ENCODE peak calls at places on chromosomes 11 and 22, in six cellular contexts. R, A, S, Q, Z and K are unnamed samples.

GRCh38 chr22:31637375-31637937 is 24.6 kb downstream of the PISD start:
- DNase-seq in R (peak; percentile 40), A (no peak), S (peak; percentile 36), Q (peak; percentile 28), Z (no peak), K (no peak)

GRCh38 chr11:3095712-3096361 is 38.6 kb upstream of the CARS1 start:
- DNase-seq in R (no peak), A (no peak), S (peak; percentile 44), Q (peak; percentile 89), Z (peak; percentile 65), K (no peak)

GRCh38 chr11:92306966-92307504 is 82.4 kb downstream of the FAT3 start:
- DNase-seq in R (no peak), A (no peak), S (no peak), Q (no peak), Z (no peak), K (no peak)

GRCh38 chr11:134237557-134237922 is 13.1 kb downstream of the VPS26B start:
- DNase-seq in R (no peak), A (no peak), S (no peak), Q (no peak), Z (no peak), K (no peak)

GRCh38 chr11:85295872-85296271 is 331.3 kb downstream of the DLG2 start:
- DNase-seq in R (no peak), A (no peak), S (no peak), Q (no peak), Z (no peak), K (no peak)

GRCh38 chr22:35418726-35419125 is 18.8 kb downstream of the MCM5 start:
- DNase-seq in R (no peak), A (no peak), S (no peak), Q (no peak), Z (no peak), K (no peak)

GRCh38 chr11:134248910-134249480 is 4.2 kb downstream of the THYN1 start:
- DNase-seq in R (no peak), A (no peak), S (no peak), Q (no peak), Z (no peak), K (no peak)

GRCh38 chr11:827146-827860 is 416 bp upstream of the CRACR2B start:
- DNase-seq in R (no peak), A (no peak), S (peak; percentile 89), Q (no peak), Z (no peak), K (no peak)

GRCh38 chr22:24482586-24482985 is 12.5 kb upstream of the UPB1 start:
- DNase-seq in R (no peak), A (no peak), S (no peak), Q (peak; percentile 72), Z (no peak), K (no peak)

GRCh38 chr11:34208266-34209135 is 103.1 kb downstream of the NAT10 start:
- DNase-seq in R (no peak), A (no peak), S (peak; percentile 13), Q (peak; percentile 30), Z (no peak), K (no peak)

GRCh38 chr22:46984751-46985506 is 222.5 kb downstream of the TBC1D22A start:
- DNase-seq in R (no peak), A (no peak), S (peak; percentile 48), Q (peak; percentile 64), Z (no peak), K (no peak)

GRCh38 chr22:44325718-44326548 is 13.2 kb upstream of the SHISAL1 start:
- DNase-seq in R (no peak), A (no peak), S (no peak), Q (peak; percentile 35), Z (no peak), K (no peak)

GRCh38 chr11:77154381-77155081 is 26.5 kb downstream of the MYO7A start:
- DNase-seq in R (peak; percentile 68), A (no peak), S (no peak), Q (no peak), Z (no peak), K (no peak)

GRCh38 chr11:128653828-128654231 is 40.0 kb upstream of the FLI1 start:
- DNase-seq in R (peak; percentile 46), A (no peak), S (peak; percentile 73), Q (peak; percentile 16), Z (no peak), K (no peak)